ENCODE peak calls at places on chromosomes 6 and 20, in four cellular contexts. J is HEK293T, Q is K562, X is HepG2. F is an unnamed sample.

GRCh38 chr20:59495894-59496510 is 108.3 kb upstream of the PHACTR3 start:
- DNase-seq in J (peak), Q (peak), X (peak), F (no peak)

GRCh38 chr6:166910601-166911000 is 45.7 kb downstream of the RNASET2 start:
- DNase-seq in J (no peak), Q (no peak), X (no peak), F (no peak)

GRCh38 chr6:26597389-26597766 is 625 bp downstream of the ABT1 start:
- DNase-seq in X (no peak), J (no peak), Q (no peak), F (no peak)

GRCh38 chr6:157372501-157373280 is 8.3 kb upstream of the ZDHHC14 start:
- DNase-seq in X (no peak), Q (no peak), J (no peak), F (no peak)

GRCh38 chr6:14784596-14785360 is 461.1 kb upstream of the JARID2 start:
- DNase-seq in J (no peak), X (no peak), Q (no peak), F (no peak)

GRCh38 chr20:60697252-60697651 is 554.8 kb upstream of the CDH4 start:
- DNase-seq in X (no peak), Q (no peak), J (no peak), F (no peak)

GRCh38 chr6:47307362-47308222 is 2.1 kb downstream of the TNFRSF21 start:
- DNase-seq in X (no peak), Q (no peak), J (no peak), F (no peak)

GRCh38 chr6:36350681-36351091 is 14.0 kb upstream of the BNIP5 start:
- DNase-seq in Q (peak), X (no peak), J (no peak), F (no peak)

GRCh38 chr6:376823-377571 is 14.6 kb upstream of the IRF4 start:
- DNase-seq in Q (no peak), X (no peak), J (no peak), F (no peak)

GRCh38 chr20:49657118-49657901 is 56.4 kb downstream of the B4GALT5 start:
- DNase-seq in X (no peak), Q (no peak), J (no peak), F (no peak)

GRCh38 chr6:161443868-161444267 is 170.0 kb upstream of the AGPAT4 start:
- DNase-seq in Q (peak), X (no peak), J (peak), F (no peak)

GRCh38 chr6:153090241-153090930 is 40.7 kb downstream of the RGS17 start:
- DNase-seq in J (no peak), Q (no peak), X (no peak), F (no peak)

GRCh38 chr6:129844118-129844891 is 16.8 kb downstream of the TMEM244 start:
- DNase-seq in J (peak), Q (no peak), X (no peak), F (no peak)

GRCh38 chr6:157768863-157769551 is 54.0 kb upstream of the SNX9 start:
- DNase-seq in J (no peak), X (no peak), Q (no peak), F (no peak)

GRCh38 chr6:6918216-6918983 is 189.4 kb upstream of the RREB1 start:
- DNase-seq in J (no peak), X (no peak), Q (peak), F (peak)

GRCh38 chr6:45984347-45984746 is 31.3 kb downstream of the CLIC5 start:
- DNase-seq in Q (no peak), J (no peak), X (no peak), F (no peak)

GRCh38 chr6:149990109-149990671 is 26.4 kb downstream of the ULBP1 start:
- DNase-seq in Q (no peak), J (peak), X (no peak), F (no peak)

DNA sequence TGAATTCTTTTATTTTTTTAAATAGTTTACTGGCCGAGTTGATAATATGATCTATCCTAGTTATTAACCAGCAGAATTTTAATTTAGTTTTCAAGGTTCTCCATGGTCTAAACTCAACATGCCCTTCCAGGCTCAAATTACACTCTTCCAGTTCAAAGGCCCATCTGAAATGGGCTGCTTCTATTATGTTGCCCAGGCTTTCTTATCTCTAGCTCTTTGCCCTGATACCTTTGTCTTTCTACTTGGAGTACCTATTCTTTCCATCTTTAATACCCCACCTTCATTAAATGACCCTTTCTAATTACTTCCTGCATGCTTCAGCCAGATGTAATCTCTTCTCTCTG is 541.2 kb upstream of the FLRT3 start:
- DNase-seq in Q (no peak), J (no peak), X (no peak), F (no peak)
- TF ChIP-seq FOXK2 in Q (no peak), J (no peak), X (no peak), F (no peak)

DNA sequence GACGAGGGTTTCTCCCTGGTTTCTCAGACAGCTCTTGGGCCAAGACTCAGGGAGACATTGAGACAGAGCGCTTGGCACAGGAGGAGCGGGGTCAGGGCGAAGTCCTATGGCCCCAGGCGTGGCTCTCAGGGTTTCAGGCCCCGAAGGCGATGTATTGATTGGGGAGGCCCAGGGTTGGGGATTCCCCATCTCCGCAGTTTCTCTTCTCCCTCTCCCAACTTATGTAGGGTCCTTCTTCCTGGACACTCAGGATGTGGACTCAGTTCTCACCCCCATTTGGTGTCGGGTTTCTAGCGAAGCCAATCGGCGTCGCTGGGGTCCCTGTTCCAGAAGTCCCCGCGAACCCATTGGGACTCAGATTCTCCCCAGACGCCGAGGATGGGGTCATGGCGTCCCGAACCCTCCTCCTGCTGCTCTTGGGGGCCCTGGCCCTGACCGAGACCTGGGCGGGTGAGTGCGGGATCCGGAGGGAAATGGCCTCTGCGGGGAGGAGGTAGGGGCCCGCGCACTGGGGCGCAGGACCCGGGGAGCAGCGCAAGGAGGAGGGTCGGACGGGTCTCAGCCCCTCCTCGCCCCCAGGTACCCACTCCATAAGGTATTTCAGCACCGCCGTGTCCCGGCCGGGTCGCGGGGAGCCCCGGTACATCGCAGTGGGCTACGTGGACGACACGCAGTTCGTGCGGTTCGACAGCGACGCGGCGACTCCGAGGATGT is 16.1 kb upstream of the HLA-A start:
- DNase-seq in Q (no peak), X (no peak), J (no peak), F (no peak)
- TF ChIP-seq FOXK2 in Q (no peak), X (no peak), J (no peak), F (no peak)

GRCh38 chr6:33018904-33019303 is 9.5 kb upstream of the HLA-DOA start:
- DNase-seq in Q (peak), J (no peak), X (no peak), F (peak)
- TF ChIP-seq FOXK2 in Q (no peak), J (no peak), X (no peak), F (no peak)

DNA sequence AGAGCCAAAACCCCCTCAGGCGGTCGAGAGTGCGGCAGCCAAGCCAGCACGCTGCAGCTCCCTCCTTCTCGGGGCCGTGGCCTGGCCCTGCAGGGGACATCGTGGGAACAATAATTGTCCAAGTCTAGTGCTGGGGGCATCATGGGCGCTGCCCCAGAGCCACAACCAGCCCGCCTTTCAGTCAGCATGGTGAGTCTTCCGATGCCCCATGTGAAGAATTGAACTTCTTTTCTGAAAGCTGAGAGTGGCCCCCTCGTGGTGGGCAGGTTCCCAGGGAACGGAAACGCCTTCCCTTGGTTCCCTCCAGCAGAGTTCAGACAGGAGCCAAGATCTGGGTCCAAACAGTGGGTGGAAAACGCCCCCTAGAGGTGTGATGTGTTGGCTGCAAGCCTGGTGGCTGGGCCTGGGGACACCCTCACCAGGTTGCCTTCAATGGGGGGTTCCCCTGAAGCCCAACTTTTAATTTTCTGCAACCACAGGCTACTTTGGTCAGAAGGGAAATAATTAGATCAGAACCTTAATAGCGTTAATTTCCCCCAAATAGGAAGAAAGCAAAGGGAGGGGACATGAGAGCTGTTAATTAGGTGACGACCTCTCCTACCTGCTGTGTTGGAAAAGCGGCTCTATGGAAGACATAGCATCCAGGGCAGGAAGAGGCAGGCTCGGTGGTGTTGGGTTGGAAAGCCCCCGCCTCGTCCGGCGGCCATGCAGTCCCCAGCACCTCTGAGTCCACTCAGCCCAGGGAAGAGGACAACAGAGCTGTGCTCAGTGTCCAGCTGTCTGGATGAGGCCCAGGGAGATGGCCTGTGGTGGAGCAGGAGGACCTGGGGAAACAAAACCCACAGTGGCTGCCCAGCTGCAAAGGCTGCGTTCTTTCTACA is 4.7 kb upstream of the MRGBP start:
- DNase-seq in J (peak), X (peak), Q (peak), F (no peak)
- TF ChIP-seq FOXK2 in J (no peak), X (no peak), Q (no peak), F (no peak)

DNA sequence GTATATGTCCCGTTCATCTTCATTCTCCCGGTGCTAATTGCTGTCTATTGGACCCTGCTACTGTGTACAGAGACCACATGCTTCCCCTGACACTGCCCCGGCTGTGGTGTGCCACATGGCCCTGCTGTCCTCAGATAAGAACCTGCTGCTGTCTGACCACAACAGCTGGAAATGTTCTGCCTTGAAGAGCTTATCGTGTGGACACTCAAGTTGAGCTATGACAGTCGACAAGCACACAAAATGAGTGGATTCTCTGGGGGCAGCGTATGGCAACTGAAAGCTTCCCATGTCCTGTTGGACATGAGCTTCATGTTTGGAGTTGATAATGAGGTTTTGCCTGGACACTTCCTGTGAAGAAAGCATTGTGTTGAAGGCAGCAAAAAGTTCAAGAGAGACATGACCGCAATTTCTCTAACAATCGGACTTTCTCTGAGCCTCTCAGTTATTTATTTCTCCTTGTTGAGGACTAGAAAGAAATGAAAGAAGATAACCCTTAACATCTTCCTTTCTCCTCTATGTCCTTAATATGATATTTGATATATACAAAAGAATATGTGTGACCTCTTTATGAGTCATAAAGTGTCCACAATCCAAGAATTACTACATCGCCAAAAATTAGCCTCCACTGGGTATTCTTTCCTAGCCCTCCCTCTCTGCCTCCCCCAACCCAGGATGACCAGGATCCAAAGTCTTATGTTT is 187.1 kb upstream of the TCF21 start:
- DNase-seq in J (no peak), Q (peak), X (no peak), F (no peak)
- TF ChIP-seq FOXK2 in J (no peak), Q (peak), X (no peak), F (no peak)

GRCh38 chr6:39992861-39993622 is 58.8 kb upstream of the MOCS1 start:
- DNase-seq in X (no peak), J (no peak), Q (no peak), F (no peak)
- TF ChIP-seq FOXK2 in X (no peak), J (no peak), Q (peak), F (no peak)

GRCh38 chr20:19314619-19315018 is 102.2 kb downstream of the SLC24A3 start:
- DNase-seq in Q (no peak), X (no peak), J (no peak), F (no peak)

GRCh38 chr20:19321176-19321575 is 108.7 kb downstream of the SLC24A3 start:
- DNase-seq in X (no peak), Q (no peak), J (no peak), F (no peak)

GRCh38 chr20:19322061-19322985 is 109.9 kb downstream of the SLC24A3 start:
- DNase-seq in X (no peak), Q (no peak), J (no peak), F (no peak)

GRCh38 chr20:19313342-19314069 is 101.1 kb downstream of the SLC24A3 start:
- DNase-seq in J (no peak), X (no peak), Q (no peak), F (no peak)

DNA sequence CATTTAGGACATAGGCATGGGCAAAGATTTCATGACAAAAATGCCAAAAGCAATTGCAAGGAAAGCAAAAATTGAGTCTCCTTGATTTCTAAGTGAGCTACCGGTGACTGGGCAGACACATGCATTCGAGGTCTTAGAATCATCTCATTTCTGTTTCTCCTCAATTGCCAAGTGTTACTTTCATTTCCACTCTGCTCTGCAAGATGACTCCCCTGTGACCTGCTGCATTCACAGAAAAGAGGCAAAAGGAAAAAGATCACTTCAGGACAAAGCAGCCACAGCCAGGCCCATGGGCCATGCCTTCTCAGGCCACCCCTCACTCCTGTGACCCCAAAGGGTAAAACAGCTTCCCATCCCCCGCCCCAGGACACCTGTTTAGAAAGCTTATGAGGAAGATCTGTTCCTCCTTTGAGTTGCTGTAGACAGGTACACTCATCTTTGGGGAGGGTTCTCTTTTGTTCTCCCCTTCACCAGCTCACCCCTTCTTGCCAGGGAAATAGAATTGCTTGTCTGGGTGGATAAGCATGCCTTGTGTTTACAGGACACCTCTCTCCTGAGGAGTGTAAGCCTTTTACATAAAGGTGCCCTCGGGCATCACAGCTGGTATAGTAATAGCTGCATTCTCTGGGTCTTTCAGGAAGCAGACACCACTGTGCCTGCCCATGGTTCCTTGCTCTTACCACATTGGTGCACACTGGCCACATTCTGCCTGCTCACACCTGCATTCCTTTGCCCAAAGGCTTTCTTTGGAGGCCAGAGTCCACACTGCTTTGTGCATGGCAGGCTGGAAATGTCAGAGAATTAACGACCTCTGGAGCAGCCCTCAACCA is 105.0 kb downstream of the SLC24A3 start:
- DNase-seq in J (no peak), Q (no peak), X (no peak), F (no peak)
- TF ChIP-seq FOXK2 in J (no peak), Q (no peak), X (no peak), F (no peak)

GRCh38 chr6:133724726-133725125 is 164.2 kb upstream of the TCF21 start:
- DNase-seq in X (no peak), J (no peak), Q (no peak), F (no peak)

GRCh38 chr6:133730881-133731280 is 158.0 kb upstream of the TCF21 start:
- DNase-seq in X (no peak), J (no peak), Q (no peak), F (no peak)

DNA sequence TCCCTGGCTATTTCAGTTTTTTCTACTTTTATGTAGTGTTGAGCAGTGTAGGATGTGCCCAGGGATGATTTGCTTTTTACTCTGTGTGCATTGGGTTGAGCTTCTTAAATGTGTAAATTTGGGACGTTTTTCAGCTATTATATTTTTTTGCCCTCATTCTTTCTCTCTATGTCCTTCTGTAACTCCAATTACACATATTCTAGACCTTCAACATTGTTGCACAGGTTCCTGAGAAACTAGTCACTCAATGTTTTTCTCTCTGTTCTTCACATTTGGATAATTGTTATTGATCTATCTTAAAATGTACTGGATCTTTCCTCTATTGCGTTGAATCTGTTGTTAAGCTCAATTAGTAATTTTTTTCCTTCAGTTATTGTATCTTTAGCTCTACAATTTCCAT is 162.7 kb upstream of the TCF21 start:
- DNase-seq in J (no peak), Q (no peak), X (no peak), F (no peak)
- TF ChIP-seq FOXK2 in J (no peak), Q (no peak), X (no peak), F (no peak)

DNA sequence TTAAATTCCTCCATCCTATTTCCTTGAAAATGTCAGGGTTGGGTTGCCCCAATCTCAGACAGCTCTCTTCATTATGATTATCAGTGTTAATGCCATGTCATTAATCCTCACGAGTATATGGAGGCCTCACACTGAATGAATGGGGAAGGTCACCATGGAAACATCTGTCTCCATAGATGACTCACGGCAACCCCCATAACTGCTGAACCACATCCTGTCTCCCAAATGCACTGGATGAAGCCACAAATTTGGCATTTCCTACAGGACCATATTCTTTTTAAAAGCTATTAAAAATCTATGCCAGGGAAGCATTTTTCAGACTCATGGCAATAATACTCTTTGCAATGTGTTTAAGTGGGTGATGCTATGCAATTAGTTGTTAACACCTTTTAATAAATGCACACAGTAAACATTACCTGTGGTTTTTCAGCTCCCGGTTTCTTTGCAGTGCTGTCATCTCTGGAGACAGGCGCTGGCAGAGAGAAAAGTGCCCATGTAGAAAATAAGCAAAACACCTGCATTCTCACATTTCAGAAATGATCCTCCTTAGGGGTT is 80.1 kb upstream of the PTPRK start:
- DNase-seq in Q (no peak), X (no peak), J (no peak), F (peak)
- TF ChIP-seq FOXK2 in Q (no peak), X (no peak), J (no peak), F (no peak)

F was measured in GM12878.